ENCODE peak calls at places on chromosomes 4 and X, in nine cellular contexts. One of them, this sample, is unnamed.

GRCh38 chrX:48465336-48465933 is 4.6 kb downstream of the SLC38A5 start:
- DNase-seq in HS-5: peak; percentile 68
- DNase-seq in breast epithelium: no peak
- DNase-seq in NCI-H1417 treated with DMSO at 0.1 percent for 48 hours: no peak
- DNase-seq in activated CD4-positive, alpha-beta T cell treated with anti-CD3 and anti-CD28 coated beads, Interleukin-2, amount 50 U/mL, for 4 hours: no peak
- DNase-seq in COR-L47: no peak
- DNase-seq in HT1080: peak; percentile 71
- DNase-seq in WTC11: no peak
- DNase-seq in NAMALWA: no peak
- DNase-seq in this sample: no peak

GRCh38 chr4:10305816-10306215 is 151.4 kb downstream of the ZNF518B start:
- DNase-seq in HS-5: no peak
- DNase-seq in NCI-H1417 treated with DMSO at 0.1 percent for 48 hours: no peak
- DNase-seq in breast epithelium: no peak
- DNase-seq in WTC11: no peak
- DNase-seq in activated CD4-positive, alpha-beta T cell treated with anti-CD3 and anti-CD28 coated beads, Interleukin-2, amount 50 U/mL, for 4 hours: no peak
- DNase-seq in NAMALWA: no peak
- DNase-seq in COR-L47: no peak
- DNase-seq in HT1080: no peak
- DNase-seq in this sample: no peak

GRCh38 chr4:176534566-176534965 is 214.8 kb downstream of the SPCS3 start:
- DNase-seq in breast epithelium: no peak
- DNase-seq in NCI-H1417 treated with DMSO at 0.1 percent for 48 hours: no peak
- DNase-seq in HT1080: peak; percentile 75
- DNase-seq in WTC11: no peak
- DNase-seq in COR-L47: no peak
- DNase-seq in activated CD4-positive, alpha-beta T cell treated with anti-CD3 and anti-CD28 coated beads, Interleukin-2, amount 50 U/mL, for 4 hours: no peak
- DNase-seq in NAMALWA: no peak
- DNase-seq in HS-5: peak; percentile 54
- DNase-seq in this sample: no peak

GRCh38 chrX:48802813-48803261 is 970 bp downstream of the HDAC6 start:
- DNase-seq in NAMALWA: no peak
- DNase-seq in breast epithelium: no peak
- DNase-seq in activated CD4-positive, alpha-beta T cell treated with anti-CD3 and anti-CD28 coated beads, Interleukin-2, amount 50 U/mL, for 4 hours: no peak
- DNase-seq in COR-L47: no peak
- DNase-seq in WTC11: no peak
- DNase-seq in NCI-H1417 treated with DMSO at 0.1 percent for 48 hours: no peak
- DNase-seq in HS-5: no peak
- DNase-seq in HT1080: no peak
- DNase-seq in this sample: no peak

GRCh38 chr4:118417325-118417724 is 64.5 kb upstream of the PRSS12 start:
- DNase-seq in COR-L47: no peak
- DNase-seq in breast epithelium: no peak
- DNase-seq in HS-5: peak; percentile 56
- DNase-seq in NAMALWA: no peak
- DNase-seq in activated CD4-positive, alpha-beta T cell treated with anti-CD3 and anti-CD28 coated beads, Interleukin-2, amount 50 U/mL, for 4 hours: no peak
- DNase-seq in WTC11: no peak
- DNase-seq in NCI-H1417 treated with DMSO at 0.1 percent for 48 hours: no peak
- DNase-seq in HT1080: no peak
- DNase-seq in this sample: no peak

GRCh38 chr4:123116412-123116811 is 194.0 kb upstream of the NUDT6 start:
- DNase-seq in COR-L47: no peak
- DNase-seq in breast epithelium: no peak
- DNase-seq in WTC11: no peak
- DNase-seq in HS-5: no peak
- DNase-seq in NAMALWA: no peak
- DNase-seq in HT1080: no peak
- DNase-seq in activated CD4-positive, alpha-beta T cell treated with anti-CD3 and anti-CD28 coated beads, Interleukin-2, amount 50 U/mL, for 4 hours: no peak
- DNase-seq in NCI-H1417 treated with DMSO at 0.1 percent for 48 hours: no peak
- DNase-seq in this sample: no peak

GRCh38 chr4:152780267-152780811 is 585 bp downstream of the ARFIP1 start:
- DNase-seq in COR-L47: no peak
- DNase-seq in HS-5: peak; percentile 32
- DNase-seq in NCI-H1417 treated with DMSO at 0.1 percent for 48 hours: no peak
- DNase-seq in WTC11: no peak
- DNase-seq in HT1080: no peak
- DNase-seq in activated CD4-positive, alpha-beta T cell treated with anti-CD3 and anti-CD28 coated beads, Interleukin-2, amount 50 U/mL, for 4 hours: peak; percentile 69
- DNase-seq in breast epithelium: no peak
- DNase-seq in NAMALWA: peak; percentile 78
- DNase-seq in this sample: peak; percentile 21

GRCh38 chrX:56130013-56130412 is 102.1 kb upstream of the KLF8 start:
- DNase-seq in NCI-H1417 treated with DMSO at 0.1 percent for 48 hours: no peak
- DNase-seq in breast epithelium: no peak
- DNase-seq in HS-5: no peak
- DNase-seq in activated CD4-positive, alpha-beta T cell treated with anti-CD3 and anti-CD28 coated beads, Interleukin-2, amount 50 U/mL, for 4 hours: no peak
- DNase-seq in COR-L47: no peak
- DNase-seq in NAMALWA: no peak
- DNase-seq in HT1080: no peak
- DNase-seq in WTC11: no peak
- DNase-seq in this sample: no peak

GRCh38 chr4:5789141-5789540 is 78.1 kb downstream of the EVC start:
- DNase-seq in HS-5: no peak
- DNase-seq in NAMALWA: no peak
- DNase-seq in activated CD4-positive, alpha-beta T cell treated with anti-CD3 and anti-CD28 coated beads, Interleukin-2, amount 50 U/mL, for 4 hours: no peak
- DNase-seq in breast epithelium: no peak
- DNase-seq in NCI-H1417 treated with DMSO at 0.1 percent for 48 hours: no peak
- DNase-seq in WTC11: no peak
- DNase-seq in HT1080: no peak
- DNase-seq in COR-L47: no peak
- DNase-seq in this sample: peak; percentile 67

GRCh38 chr4:111014537-111014936 is 391.7 kb upstream of the PITX2 start:
- DNase-seq in HS-5: no peak
- DNase-seq in activated CD4-positive, alpha-beta T cell treated with anti-CD3 and anti-CD28 coated beads, Interleukin-2, amount 50 U/mL, for 4 hours: no peak
- DNase-seq in breast epithelium: no peak
- DNase-seq in WTC11: no peak
- DNase-seq in COR-L47: no peak
- DNase-seq in HT1080: no peak
- DNase-seq in NAMALWA: no peak
- DNase-seq in NCI-H1417 treated with DMSO at 0.1 percent for 48 hours: no peak
- DNase-seq in this sample: no peak

GRCh38 chr4:145034727-145035211 is 63.2 kb downstream of the ANAPC10 start:
- DNase-seq in NAMALWA: no peak
- DNase-seq in breast epithelium: no peak
- DNase-seq in WTC11: no peak
- DNase-seq in HS-5: no peak
- DNase-seq in activated CD4-positive, alpha-beta T cell treated with anti-CD3 and anti-CD28 coated beads, Interleukin-2, amount 50 U/mL, for 4 hours: no peak
- DNase-seq in HT1080: peak; percentile 65
- DNase-seq in COR-L47: no peak
- DNase-seq in NCI-H1417 treated with DMSO at 0.1 percent for 48 hours: no peak
- DNase-seq in this sample: no peak

GRCh38 chr4:145061325-145061920 is 36.6 kb downstream of the ANAPC10 start:
- DNase-seq in HT1080: peak; percentile 37
- DNase-seq in HS-5: no peak
- DNase-seq in WTC11: no peak
- DNase-seq in NAMALWA: peak; percentile 73
- DNase-seq in COR-L47: peak; percentile 19
- DNase-seq in breast epithelium: no peak
- DNase-seq in activated CD4-positive, alpha-beta T cell treated with anti-CD3 and anti-CD28 coated beads, Interleukin-2, amount 50 U/mL, for 4 hours: no peak
- DNase-seq in NCI-H1417 treated with DMSO at 0.1 percent for 48 hours: peak; percentile 29
- DNase-seq in this sample: no peak

GRCh38 chrX:153692611-153693156 is 5.0 kb downstream of the SLC6A8 start:
- DNase-seq in HT1080: no peak
- DNase-seq in WTC11: no peak
- DNase-seq in breast epithelium: no peak
- DNase-seq in activated CD4-positive, alpha-beta T cell treated with anti-CD3 and anti-CD28 coated beads, Interleukin-2, amount 50 U/mL, for 4 hours: no peak
- DNase-seq in HS-5: no peak
- DNase-seq in NCI-H1417 treated with DMSO at 0.1 percent for 48 hours: no peak
- DNase-seq in COR-L47: no peak
- DNase-seq in NAMALWA: no peak
- DNase-seq in this sample: no peak

GRCh38 chr4:80263541-80264351 is 2.7 kb upstream of the FGF5 start:
- DNase-seq in COR-L47: no peak
- DNase-seq in HT1080: no peak
- DNase-seq in NCI-H1417 treated with DMSO at 0.1 percent for 48 hours: no peak
- DNase-seq in WTC11: peak; percentile 47
- DNase-seq in NAMALWA: no peak
- DNase-seq in breast epithelium: no peak
- DNase-seq in activated CD4-positive, alpha-beta T cell treated with anti-CD3 and anti-CD28 coated beads, Interleukin-2, amount 50 U/mL, for 4 hours: no peak
- DNase-seq in HS-5: no peak
- DNase-seq in this sample: no peak

GRCh38 chr4:109026588-109026987 is 263.7 kb upstream of the ETNPPL start:
- DNase-seq in breast epithelium: no peak
- DNase-seq in HS-5: no peak
- DNase-seq in COR-L47: no peak
- DNase-seq in activated CD4-positive, alpha-beta T cell treated with anti-CD3 and anti-CD28 coated beads, Interleukin-2, amount 50 U/mL, for 4 hours: no peak
- DNase-seq in NCI-H1417 treated with DMSO at 0.1 percent for 48 hours: no peak
- DNase-seq in WTC11: no peak
- DNase-seq in HT1080: peak; percentile 12
- DNase-seq in NAMALWA: no peak
- DNase-seq in this sample: no peak

GRCh38 chr4:100828986-100829685 is 311.3 kb upstream of the EMCN start:
- DNase-seq in activated CD4-positive, alpha-beta T cell treated with anti-CD3 and anti-CD28 coated beads, Interleukin-2, amount 50 U/mL, for 4 hours: no peak
- DNase-seq in HT1080: peak; percentile 62
- DNase-seq in COR-L47: no peak
- DNase-seq in NCI-H1417 treated with DMSO at 0.1 percent for 48 hours: no peak
- DNase-seq in WTC11: no peak
- DNase-seq in HS-5: peak; percentile 16
- DNase-seq in breast epithelium: no peak
- DNase-seq in NAMALWA: no peak
- DNase-seq in this sample: no peak

GRCh38 chr4:95394733-95395306 is 154.0 kb downstream of the UNC5C start:
- DNase-seq in HT1080: no peak
- DNase-seq in WTC11: no peak
- DNase-seq in breast epithelium: no peak
- DNase-seq in HS-5: no peak
- DNase-seq in NCI-H1417 treated with DMSO at 0.1 percent for 48 hours: no peak
- DNase-seq in COR-L47: no peak
- DNase-seq in activated CD4-positive, alpha-beta T cell treated with anti-CD3 and anti-CD28 coated beads, Interleukin-2, amount 50 U/mL, for 4 hours: no peak
- DNase-seq in NAMALWA: no peak
- DNase-seq in this sample: no peak

This sample was measured in lower leg skin.